ENCODE peak calls at places on chromosomes 7 and 10, in five cellular contexts. One of them, this sample, is unnamed.

GRCh38 chr10:30765611-30766010 is 136.1 kb upstream of the LYZL2 start:
- DNase-seq in psoas muscle: no peak
- DNase-seq in coronary artery: no peak
- DNase-seq in fibroblast of mammary gland: peak; percentile 79
- DNase-seq in bronchial epithelial cell: no peak
- DNase-seq in this sample: no peak

GRCh38 chr7:142407939-142408573 is 150.2 kb upstream of the PRSS58 start:
- DNase-seq in psoas muscle: no peak
- DNase-seq in coronary artery: no peak
- DNase-seq in fibroblast of mammary gland: peak; percentile 30
- DNase-seq in bronchial epithelial cell: no peak
- DNase-seq in this sample: no peak

GRCh38 chr7:92916751-92917369 is 80.5 kb upstream of the CDK6 start:
- DNase-seq in psoas muscle: no peak
- DNase-seq in coronary artery: no peak
- DNase-seq in fibroblast of mammary gland: peak; percentile 7
- DNase-seq in bronchial epithelial cell: peak; percentile 83
- DNase-seq in this sample: peak; percentile 79

GRCh38 chr10:87054373-87055295 is 34.5 kb downstream of the FAM25A start:
- DNase-seq in psoas muscle: no peak
- DNase-seq in coronary artery: no peak
- DNase-seq in fibroblast of mammary gland: peak; percentile 71
- DNase-seq in bronchial epithelial cell: peak; percentile 40
- DNase-seq in this sample: peak; percentile 59

GRCh38 chr10:119209050-119209735 is 1.8 kb downstream of the GRK5 start:
- DNase-seq in psoas muscle: peak; percentile 71
- DNase-seq in coronary artery: peak; percentile 81
- DNase-seq in fibroblast of mammary gland: peak; percentile 55
- DNase-seq in bronchial epithelial cell: peak; percentile 28
- DNase-seq in this sample: peak; percentile 56

GRCh38 chr10:115136616-115137015 is 43.5 kb downstream of the ATRNL1 start:
- DNase-seq in psoas muscle: no peak
- DNase-seq in coronary artery: no peak
- DNase-seq in fibroblast of mammary gland: no peak
- DNase-seq in bronchial epithelial cell: no peak
- DNase-seq in this sample: no peak

GRCh38 chr10:24465124-24465874 is 256.4 kb downstream of the KIAA1217 start:
- DNase-seq in psoas muscle: no peak
- DNase-seq in coronary artery: no peak
- DNase-seq in fibroblast of mammary gland: peak; percentile 90
- DNase-seq in bronchial epithelial cell: peak; percentile 79
- DNase-seq in this sample: peak; percentile 88

GRCh38 chr7:11847336-11847735 is 15.3 kb upstream of the THSD7A start:
- DNase-seq in psoas muscle: no peak
- DNase-seq in coronary artery: no peak
- DNase-seq in fibroblast of mammary gland: no peak
- DNase-seq in bronchial epithelial cell: no peak
- DNase-seq in this sample: no peak

GRCh38 chr7:45183711-45184210 is 26.2 kb downstream of the RAMP3 start:
- DNase-seq in psoas muscle: no peak
- DNase-seq in coronary artery: no peak
- DNase-seq in fibroblast of mammary gland: no peak
- DNase-seq in bronchial epithelial cell: no peak
- DNase-seq in this sample: no peak

GRCh38 chr10:29961351-29961750 is 98.0 kb downstream of the JCAD start:
- DNase-seq in psoas muscle: no peak
- DNase-seq in coronary artery: no peak
- DNase-seq in fibroblast of mammary gland: no peak
- DNase-seq in bronchial epithelial cell: no peak
- DNase-seq in this sample: no peak

GRCh38 chr7:42611961-42612360 is 299.9 kb downstream of the C7orf25 start:
- DNase-seq in psoas muscle: no peak
- DNase-seq in coronary artery: no peak
- DNase-seq in fibroblast of mammary gland: no peak
- DNase-seq in bronchial epithelial cell: no peak
- DNase-seq in this sample: no peak

GRCh38 chr7:102321351-102322201 is 34.7 kb downstream of the SPDYE6 start:
- DNase-seq in psoas muscle: no peak
- DNase-seq in coronary artery: no peak
- DNase-seq in fibroblast of mammary gland: no peak
- DNase-seq in bronchial epithelial cell: no peak
- DNase-seq in this sample: no peak

GRCh38 chr7:142584765-142585164 is 164.5 kb upstream of the PRSS1 start:
- DNase-seq in psoas muscle: no peak
- DNase-seq in coronary artery: no peak
- DNase-seq in fibroblast of mammary gland: peak; percentile 51
- DNase-seq in bronchial epithelial cell: no peak
- DNase-seq in this sample: no peak

GRCh38 chr10:125411724-125412123 is 251.4 kb upstream of the CTBP2 start:
- DNase-seq in psoas muscle: no peak
- DNase-seq in coronary artery: no peak
- DNase-seq in fibroblast of mammary gland: peak; percentile 97
- DNase-seq in bronchial epithelial cell: peak; percentile 96
- DNase-seq in this sample: peak; percentile 95

GRCh38 chr7:95840953-95841950 is 68.9 kb downstream of the DYNC1I1 start:
- DNase-seq in psoas muscle: no peak
- DNase-seq in coronary artery: no peak
- DNase-seq in fibroblast of mammary gland: peak; percentile 11
- DNase-seq in bronchial epithelial cell: no peak
- DNase-seq in this sample: no peak

GRCh38 chr7:18040196-18040595 is 12.6 kb upstream of the PRPS1L1 start:
- DNase-seq in psoas muscle: no peak
- DNase-seq in coronary artery: no peak
- DNase-seq in fibroblast of mammary gland: peak; percentile 13
- DNase-seq in bronchial epithelial cell: peak; percentile 55
- DNase-seq in this sample: peak; percentile 60

GRCh38 chr7:28410628-28411578 is 1.4 kb upstream of the CREB5 start:
- DNase-seq in psoas muscle: peak; percentile 55
- DNase-seq in coronary artery: peak; percentile 80
- DNase-seq in fibroblast of mammary gland: peak; percentile 86
- DNase-seq in bronchial epithelial cell: peak; percentile 89
- DNase-seq in this sample: peak; percentile 60

GRCh38 chr7:147804032-147804431 is 786.5 kb upstream of the C7orf33 start:
- DNase-seq in psoas muscle: no peak
- DNase-seq in coronary artery: no peak
- DNase-seq in fibroblast of mammary gland: no peak
- DNase-seq in bronchial epithelial cell: no peak
- DNase-seq in this sample: no peak

GRCh38 chr10:93541402-93542357 is 24.8 kb upstream of the FFAR4 start:
- DNase-seq in psoas muscle: peak; percentile 40
- DNase-seq in coronary artery: no peak
- DNase-seq in fibroblast of mammary gland: peak; percentile 53
- DNase-seq in bronchial epithelial cell: peak; percentile 34
- DNase-seq in this sample: peak; percentile 27

GRCh38 chr10:30493609-30494530 is 59.9 kb downstream of the MAP3K8 start:
- DNase-seq in psoas muscle: peak; percentile 61
- DNase-seq in coronary artery: no peak
- DNase-seq in fibroblast of mammary gland: peak; percentile 85
- DNase-seq in bronchial epithelial cell: peak; percentile 58
- DNase-seq in this sample: peak; percentile 68

GRCh38 chr7:99196536-99197288 is 11.2 kb downstream of the KPNA7 start:
- DNase-seq in psoas muscle: no peak
- DNase-seq in coronary artery: no peak
- DNase-seq in fibroblast of mammary gland: peak; percentile 30
- DNase-seq in bronchial epithelial cell: peak; percentile 95
- DNase-seq in this sample: peak; percentile 56

GRCh38 chr10:90179696-90180407 is 478.5 kb downstream of the KIF20B start:
- DNase-seq in psoas muscle: no peak
- DNase-seq in coronary artery: peak; percentile 70
- DNase-seq in fibroblast of mammary gland: peak; percentile 99
- DNase-seq in bronchial epithelial cell: peak; percentile 99
- DNase-seq in this sample: peak; percentile 94

GRCh38 chr7:134552105-134552504 is 3.2 kb downstream of the AKR1B15 start:
- DNase-seq in psoas muscle: no peak
- DNase-seq in coronary artery: no peak
- DNase-seq in fibroblast of mammary gland: peak; percentile 24
- DNase-seq in bronchial epithelial cell: no peak
- DNase-seq in this sample: no peak

GRCh38 chr7:95089916-95090315 is 182.5 kb downstream of the PPP1R9A start:
- DNase-seq in psoas muscle: no peak
- DNase-seq in coronary artery: no peak
- DNase-seq in fibroblast of mammary gland: no peak
- DNase-seq in bronchial epithelial cell: no peak
- DNase-seq in this sample: no peak

GRCh38 chr10:79435271-79436065 is 10.0 kb downstream of the ZCCHC24 start:
- DNase-seq in psoas muscle: peak; percentile 60
- DNase-seq in coronary artery: no peak
- DNase-seq in fibroblast of mammary gland: peak; percentile 75
- DNase-seq in bronchial epithelial cell: no peak
- DNase-seq in this sample: no peak

GRCh38 chr7:77393261-77393660 is 22.9 kb downstream of the GSAP start:
- DNase-seq in psoas muscle: no peak
- DNase-seq in coronary artery: no peak
- DNase-seq in fibroblast of mammary gland: peak; percentile 60
- DNase-seq in bronchial epithelial cell: peak; percentile 100
- DNase-seq in this sample: no peak

GRCh38 chr7:54712777-54713176 is 46.2 kb downstream of the SEC61G start:
- DNase-seq in psoas muscle: no peak
- DNase-seq in coronary artery: no peak
- DNase-seq in fibroblast of mammary gland: no peak
- DNase-seq in bronchial epithelial cell: no peak
- DNase-seq in this sample: no peak

GRCh38 chr10:58781873-58782488 is 269.3 kb downstream of the BICC1 start:
- DNase-seq in psoas muscle: no peak
- DNase-seq in coronary artery: no peak
- DNase-seq in fibroblast of mammary gland: peak; percentile 68
- DNase-seq in bronchial epithelial cell: peak; percentile 71
- DNase-seq in this sample: peak; percentile 43

DNA sequence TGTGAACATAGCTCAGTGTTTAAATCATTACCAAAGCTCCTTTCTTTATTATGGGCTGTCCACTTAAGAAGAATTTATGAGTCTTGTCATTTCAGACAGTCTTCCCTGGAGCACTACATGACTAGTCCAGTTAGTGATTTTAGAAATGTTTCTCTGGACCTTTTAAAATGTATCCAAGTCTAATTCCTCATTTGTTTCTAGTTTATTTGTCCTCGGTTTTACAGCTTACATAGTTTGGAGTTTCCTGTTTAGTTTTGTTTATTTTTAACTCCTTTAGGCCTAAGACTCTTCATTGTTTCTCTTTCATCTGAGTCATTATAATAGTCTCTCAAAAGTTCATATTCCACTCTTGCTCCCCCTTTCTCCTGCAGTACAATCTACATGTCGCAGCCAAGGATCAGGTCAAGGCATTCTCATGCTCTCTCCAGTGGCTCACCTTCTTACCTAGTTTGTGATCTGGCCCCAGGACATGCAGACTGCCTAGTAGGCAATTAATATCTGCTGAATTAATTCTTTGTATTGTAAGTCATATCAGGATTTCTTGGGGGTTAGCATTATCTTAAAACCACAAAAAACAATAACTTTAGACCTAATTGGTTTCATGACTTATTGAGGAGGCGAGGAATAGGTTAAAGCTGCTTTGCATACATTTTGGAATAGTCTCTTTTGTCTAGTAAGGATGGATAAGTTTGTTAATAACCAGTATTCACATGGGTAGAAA is 93.8 kb downstream of the MAPK8 start:
- DNase-seq in psoas muscle: no peak
- DNase-seq in coronary artery: no peak
- DNase-seq in fibroblast of mammary gland: no peak
- DNase-seq in bronchial epithelial cell: peak; percentile 35
- DNase-seq in this sample: no peak
- TF ChIP-seq CTCF in psoas muscle: no peak
- TF ChIP-seq CTCF in coronary artery: no peak
- TF ChIP-seq CTCF in fibroblast of mammary gland: no peak
- TF ChIP-seq CTCF in bronchial epithelial cell: no peak
- TF ChIP-seq CTCF in this sample: peak; percentile 8

GRCh38 chr7:151900591-151901312 is 23.8 kb upstream of the PRKAG2 start:
- DNase-seq in psoas muscle: no peak
- DNase-seq in coronary artery: peak; percentile 62
- DNase-seq in fibroblast of mammary gland: peak; percentile 14
- DNase-seq in bronchial epithelial cell: no peak
- DNase-seq in this sample: no peak
- H3K4me3 ChIP-seq in psoas muscle: no peak overlapping the region
- H3K4me3 ChIP-seq in coronary artery: no peak overlapping the region
- H3K4me3 ChIP-seq in fibroblast of mammary gland: no peak overlapping the region
- H3K4me3 ChIP-seq in bronchial epithelial cell: no peak overlapping the region
- H3K4me3 ChIP-seq in this sample: no peak overlapping the region

GRCh38 chr10:11104772-11105675 is 87.4 kb downstream of the CELF2 start:
- DNase-seq in psoas muscle: no peak
- DNase-seq in coronary artery: no peak
- DNase-seq in fibroblast of mammary gland: no peak
- DNase-seq in bronchial epithelial cell: no peak
- DNase-seq in this sample: no peak
- TF ChIP-seq CTCF in psoas muscle: no peak
- TF ChIP-seq CTCF in coronary artery: no peak
- TF ChIP-seq CTCF in fibroblast of mammary gland: no peak
- TF ChIP-seq CTCF in bronchial epithelial cell: no peak
- TF ChIP-seq CTCF in this sample: no peak

GRCh38 chr7:157693071-157693520 is 356.3 kb downstream of the DNAJB6 start:
- DNase-seq in psoas muscle: no peak
- DNase-seq in coronary artery: no peak
- DNase-seq in fibroblast of mammary gland: no peak
- DNase-seq in bronchial epithelial cell: no peak
- DNase-seq in this sample: no peak

GRCh38 chr7:157690833-157691382 is 354.1 kb downstream of the DNAJB6 start:
- DNase-seq in psoas muscle: peak; percentile 55
- DNase-seq in coronary artery: peak; percentile 79
- DNase-seq in fibroblast of mammary gland: peak; percentile 80
- DNase-seq in bronchial epithelial cell: peak; percentile 19
- DNase-seq in this sample: peak; percentile 81

GRCh38 chr7:157691521-157692155 is 354.8 kb downstream of the DNAJB6 start:
- DNase-seq in psoas muscle: no peak
- DNase-seq in coronary artery: peak; percentile 70
- DNase-seq in fibroblast of mammary gland: no peak
- DNase-seq in bronchial epithelial cell: no peak
- DNase-seq in this sample: no peak

GRCh38 chr7:157693521-157694388 is 357.0 kb downstream of the DNAJB6 start:
- DNase-seq in psoas muscle: no peak
- DNase-seq in coronary artery: peak; percentile 64
- DNase-seq in fibroblast of mammary gland: no peak
- DNase-seq in bronchial epithelial cell: no peak
- DNase-seq in this sample: no peak

DNA sequence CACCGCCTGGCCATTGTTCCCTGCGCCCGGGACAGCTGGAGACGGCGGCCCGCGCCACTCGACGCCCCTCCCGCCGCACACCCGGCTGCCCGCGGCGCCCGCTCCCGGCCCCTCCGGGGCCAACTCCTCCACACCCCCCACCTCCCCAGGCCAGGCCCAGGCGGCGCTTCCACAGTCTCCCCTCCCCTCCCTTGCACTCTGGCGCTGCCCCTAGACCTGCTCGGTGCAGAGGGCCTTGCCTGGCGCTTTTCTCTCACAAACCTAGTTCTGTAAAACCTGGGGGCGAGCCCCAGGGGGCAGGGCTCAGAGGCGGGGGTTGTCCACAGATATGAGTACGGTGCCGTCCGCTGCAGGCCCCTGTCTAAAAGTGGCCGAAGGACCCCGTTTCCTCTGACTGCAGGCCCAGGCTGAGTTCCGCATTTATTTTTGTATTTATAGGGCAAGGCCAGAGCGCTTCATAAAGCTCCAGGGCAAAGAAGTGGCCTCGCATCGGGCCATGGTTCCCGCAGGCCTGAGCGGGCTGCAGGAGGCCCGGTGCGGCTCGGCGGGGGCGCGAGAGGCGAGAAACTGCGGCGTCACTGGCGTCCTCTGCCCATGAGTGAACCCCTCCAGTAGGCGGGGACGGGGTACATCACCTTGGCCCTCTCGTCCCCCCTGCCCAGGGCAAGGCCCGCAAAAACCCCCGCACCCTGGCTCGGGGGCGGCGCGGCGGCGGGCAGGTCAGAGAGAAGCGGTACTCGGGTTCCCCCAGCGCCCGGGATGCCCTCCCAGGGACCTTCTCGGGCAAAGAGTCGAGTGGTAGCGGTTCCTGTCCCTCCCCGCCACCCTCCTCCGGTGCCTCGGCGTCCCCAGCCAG is 355.6 kb downstream of the DNAJB6 start:
- DNase-seq in psoas muscle: no peak
- DNase-seq in coronary artery: peak; percentile 73
- DNase-seq in fibroblast of mammary gland: no peak
- DNase-seq in bronchial epithelial cell: no peak
- DNase-seq in this sample: no peak
- H3K4me3 ChIP-seq in psoas muscle: no peak overlapping the region
- H3K4me3 ChIP-seq in coronary artery: peak overlapping the region; percentile 75
- H3K4me3 ChIP-seq in fibroblast of mammary gland: no peak overlapping the region
- H3K4me3 ChIP-seq in bronchial epithelial cell: no peak overlapping the region
- H3K4me3 ChIP-seq in this sample: no peak overlapping the region

This sample was measured in brain microvascular endothelial cell.